ENCODE peak calls at places on chromosomes 6 and 20, in ten cellular contexts. One of them, this sample, is unnamed.

GRCh38 chr20:17844549-17845298 is 123.9 kb downstream of the SNX5 start:
- DNase-seq in adipocyte: no peak
- DNase-seq in nephron progenitor cell: no peak
- DNase-seq in T-helper 17 cell: no peak
- DNase-seq in NCI-H1105: no peak
- DNase-seq in effector memory CD4-positive, alpha-beta T cell: no peak
- DNase-seq in tibial artery: no peak
- DNase-seq in HL-60: no peak
- DNase-seq in GM12865: no peak
- DNase-seq in fibroblast of pulmonary artery: no peak
- DNase-seq in this sample: no peak

GRCh38 chr6:101397199-101397598 is 3.7 kb downstream of the GRIK2 start:
- DNase-seq in adipocyte: peak; percentile 20
- DNase-seq in nephron progenitor cell: no peak
- DNase-seq in T-helper 17 cell: no peak
- DNase-seq in NCI-H1105: no peak
- DNase-seq in effector memory CD4-positive, alpha-beta T cell: no peak
- DNase-seq in tibial artery: no peak
- DNase-seq in HL-60: no peak
- DNase-seq in GM12865: no peak
- DNase-seq in fibroblast of pulmonary artery: peak; percentile 43
- DNase-seq in this sample: no peak

GRCh38 chr6:52233975-52234823 is 10.1 kb downstream of the IL17F start:
- DNase-seq in adipocyte: peak; percentile 51
- DNase-seq in nephron progenitor cell: peak; percentile 51
- DNase-seq in T-helper 17 cell: no peak
- DNase-seq in NCI-H1105: peak; percentile 8
- DNase-seq in effector memory CD4-positive, alpha-beta T cell: no peak
- DNase-seq in tibial artery: no peak
- DNase-seq in HL-60: peak; percentile 15
- DNase-seq in GM12865: peak; percentile 84
- DNase-seq in fibroblast of pulmonary artery: peak; percentile 48
- DNase-seq in this sample: no peak

GRCh38 chr6:134249412-134249758 is 68.5 kb downstream of the SGK1 start:
- DNase-seq in adipocyte: no peak
- DNase-seq in nephron progenitor cell: no peak
- DNase-seq in T-helper 17 cell: no peak
- DNase-seq in NCI-H1105: no peak
- DNase-seq in effector memory CD4-positive, alpha-beta T cell: no peak
- DNase-seq in tibial artery: no peak
- DNase-seq in HL-60: no peak
- DNase-seq in GM12865: no peak
- DNase-seq in fibroblast of pulmonary artery: no peak
- DNase-seq in this sample: no peak

GRCh38 chr6:9252784-9253183 is 817.4 kb upstream of the SLC35B3 start:
- DNase-seq in adipocyte: no peak
- DNase-seq in nephron progenitor cell: peak; percentile 10
- DNase-seq in T-helper 17 cell: no peak
- DNase-seq in NCI-H1105: no peak
- DNase-seq in effector memory CD4-positive, alpha-beta T cell: no peak
- DNase-seq in tibial artery: no peak
- DNase-seq in HL-60: no peak
- DNase-seq in GM12865: no peak
- DNase-seq in fibroblast of pulmonary artery: no peak
- DNase-seq in this sample: no peak

GRCh38 chr6:139164001-139164400 is 29.1 kb downstream of the HECA start:
- DNase-seq in adipocyte: no peak
- DNase-seq in nephron progenitor cell: no peak
- DNase-seq in T-helper 17 cell: no peak
- DNase-seq in NCI-H1105: no peak
- DNase-seq in effector memory CD4-positive, alpha-beta T cell: no peak
- DNase-seq in tibial artery: no peak
- DNase-seq in HL-60: no peak
- DNase-seq in GM12865: no peak
- DNase-seq in fibroblast of pulmonary artery: no peak
- DNase-seq in this sample: no peak

GRCh38 chr6:75101896-75102680 is 103.8 kb downstream of the COL12A1 start:
- DNase-seq in adipocyte: peak; percentile 55
- DNase-seq in nephron progenitor cell: no peak
- DNase-seq in T-helper 17 cell: no peak
- DNase-seq in NCI-H1105: no peak
- DNase-seq in effector memory CD4-positive, alpha-beta T cell: no peak
- DNase-seq in tibial artery: peak; percentile 33
- DNase-seq in HL-60: no peak
- DNase-seq in GM12865: no peak
- DNase-seq in fibroblast of pulmonary artery: peak; percentile 77
- DNase-seq in this sample: no peak

GRCh38 chr6:153210083-153210482 is 79.0 kb upstream of the RGS17 start:
- DNase-seq in adipocyte: peak; percentile 39
- DNase-seq in nephron progenitor cell: no peak
- DNase-seq in T-helper 17 cell: no peak
- DNase-seq in NCI-H1105: no peak
- DNase-seq in effector memory CD4-positive, alpha-beta T cell: no peak
- DNase-seq in tibial artery: no peak
- DNase-seq in HL-60: no peak
- DNase-seq in GM12865: peak; percentile 17
- DNase-seq in fibroblast of pulmonary artery: peak; percentile 63
- DNase-seq in this sample: no peak

GRCh38 chr6:152595507-152595906 is 41.7 kb downstream of the SYNE1 start:
- DNase-seq in adipocyte: peak; percentile 33
- DNase-seq in nephron progenitor cell: no peak
- DNase-seq in T-helper 17 cell: no peak
- DNase-seq in NCI-H1105: no peak
- DNase-seq in effector memory CD4-positive, alpha-beta T cell: no peak
- DNase-seq in tibial artery: no peak
- DNase-seq in HL-60: no peak
- DNase-seq in GM12865: peak; percentile 29
- DNase-seq in fibroblast of pulmonary artery: peak; percentile 36
- DNase-seq in this sample: no peak

GRCh38 chr6:158926429-158926828 is 73.6 kb downstream of the RSPH3 start:
- DNase-seq in adipocyte: peak; percentile 11
- DNase-seq in nephron progenitor cell: no peak
- DNase-seq in T-helper 17 cell: no peak
- DNase-seq in NCI-H1105: no peak
- DNase-seq in effector memory CD4-positive, alpha-beta T cell: no peak
- DNase-seq in tibial artery: no peak
- DNase-seq in HL-60: no peak
- DNase-seq in GM12865: no peak
- DNase-seq in fibroblast of pulmonary artery: peak; percentile 44
- DNase-seq in this sample: no peak

GRCh38 chr20:24632581-24632980 is 163.2 kb downstream of the SYNDIG1 start:
- DNase-seq in adipocyte: no peak
- DNase-seq in nephron progenitor cell: no peak
- DNase-seq in T-helper 17 cell: no peak
- DNase-seq in NCI-H1105: no peak
- DNase-seq in effector memory CD4-positive, alpha-beta T cell: no peak
- DNase-seq in tibial artery: no peak
- DNase-seq in HL-60: no peak
- DNase-seq in GM12865: no peak
- DNase-seq in fibroblast of pulmonary artery: no peak
- DNase-seq in this sample: no peak

GRCh38 chr20:22555791-22556564 is 28.4 kb downstream of the FOXA2 start:
- DNase-seq in adipocyte: no peak
- DNase-seq in nephron progenitor cell: no peak
- DNase-seq in T-helper 17 cell: no peak
- DNase-seq in NCI-H1105: no peak
- DNase-seq in effector memory CD4-positive, alpha-beta T cell: no peak
- DNase-seq in tibial artery: no peak
- DNase-seq in HL-60: no peak
- DNase-seq in GM12865: no peak
- DNase-seq in fibroblast of pulmonary artery: no peak
- DNase-seq in this sample: no peak

GRCh38 chr6:167764713-167765479 is 61.8 kb upstream of the AFDN start:
- DNase-seq in adipocyte: no peak
- DNase-seq in nephron progenitor cell: no peak
- DNase-seq in T-helper 17 cell: no peak
- DNase-seq in NCI-H1105: no peak
- DNase-seq in effector memory CD4-positive, alpha-beta T cell: no peak
- DNase-seq in tibial artery: no peak
- DNase-seq in HL-60: no peak
- DNase-seq in GM12865: no peak
- DNase-seq in fibroblast of pulmonary artery: no peak
- DNase-seq in this sample: no peak

GRCh38 chr6:34425132-34425497 is 754 bp downstream of the RPS10 start:
- DNase-seq in adipocyte: no peak
- DNase-seq in nephron progenitor cell: peak; percentile 7
- DNase-seq in T-helper 17 cell: no peak
- DNase-seq in NCI-H1105: no peak
- DNase-seq in effector memory CD4-positive, alpha-beta T cell: no peak
- DNase-seq in tibial artery: no peak
- DNase-seq in HL-60: no peak
- DNase-seq in GM12865: peak; percentile 23
- DNase-seq in fibroblast of pulmonary artery: no peak
- DNase-seq in this sample: no peak

GRCh38 chr6:128500017-128500416 is 20.4 kb downstream of the PTPRK start:
- DNase-seq in adipocyte: peak; percentile 47
- DNase-seq in nephron progenitor cell: no peak
- DNase-seq in T-helper 17 cell: no peak
- DNase-seq in NCI-H1105: no peak
- DNase-seq in effector memory CD4-positive, alpha-beta T cell: no peak
- DNase-seq in tibial artery: no peak
- DNase-seq in HL-60: no peak
- DNase-seq in GM12865: no peak
- DNase-seq in fibroblast of pulmonary artery: no peak
- DNase-seq in this sample: no peak

GRCh38 chr20:38113401-38114325 is 51.4 kb downstream of the TGM2 start:
- DNase-seq in adipocyte: no peak
- DNase-seq in nephron progenitor cell: peak; percentile 40
- DNase-seq in T-helper 17 cell: no peak
- DNase-seq in NCI-H1105: peak; percentile 10
- DNase-seq in effector memory CD4-positive, alpha-beta T cell: no peak
- DNase-seq in tibial artery: no peak
- DNase-seq in HL-60: peak; percentile 78
- DNase-seq in GM12865: peak; percentile 30
- DNase-seq in fibroblast of pulmonary artery: no peak
- DNase-seq in this sample: no peak

GRCh38 chr20:53291548-53291947 is 302.1 kb downstream of the ZNF217 start:
- DNase-seq in adipocyte: no peak
- DNase-seq in nephron progenitor cell: peak; percentile 10
- DNase-seq in T-helper 17 cell: no peak
- DNase-seq in NCI-H1105: no peak
- DNase-seq in effector memory CD4-positive, alpha-beta T cell: no peak
- DNase-seq in tibial artery: no peak
- DNase-seq in HL-60: no peak
- DNase-seq in GM12865: peak; percentile 16
- DNase-seq in fibroblast of pulmonary artery: no peak
- DNase-seq in this sample: no peak

GRCh38 chr20:9166153-9166780 is 97.4 kb downstream of the PLCB4 start:
- DNase-seq in adipocyte: no peak
- DNase-seq in nephron progenitor cell: no peak
- DNase-seq in T-helper 17 cell: no peak
- DNase-seq in NCI-H1105: no peak
- DNase-seq in effector memory CD4-positive, alpha-beta T cell: no peak
- DNase-seq in tibial artery: no peak
- DNase-seq in HL-60: no peak
- DNase-seq in GM12865: no peak
- DNase-seq in fibroblast of pulmonary artery: no peak
- DNase-seq in this sample: no peak

GRCh38 chr6:126716826-126717514 is 377.1 kb downstream of the CENPW start:
- DNase-seq in adipocyte: no peak
- DNase-seq in nephron progenitor cell: peak; percentile 6
- DNase-seq in T-helper 17 cell: no peak
- DNase-seq in NCI-H1105: no peak
- DNase-seq in effector memory CD4-positive, alpha-beta T cell: no peak
- DNase-seq in tibial artery: no peak
- DNase-seq in HL-60: no peak
- DNase-seq in GM12865: no peak
- DNase-seq in fibroblast of pulmonary artery: no peak
- DNase-seq in this sample: no peak

GRCh38 chr6:46626228-46626909 is 26.2 kb downstream of the CYP39A1 start:
- DNase-seq in adipocyte: peak; percentile 87
- DNase-seq in nephron progenitor cell: no peak
- DNase-seq in T-helper 17 cell: no peak
- DNase-seq in NCI-H1105: peak; percentile 20
- DNase-seq in effector memory CD4-positive, alpha-beta T cell: no peak
- DNase-seq in tibial artery: no peak
- DNase-seq in HL-60: no peak
- DNase-seq in GM12865: peak; percentile 41
- DNase-seq in fibroblast of pulmonary artery: peak; percentile 47
- DNase-seq in this sample: no peak

GRCh38 chr6:41824571-41825569 is 37.4 kb downstream of the TOMM6 start:
- DNase-seq in adipocyte: no peak
- DNase-seq in nephron progenitor cell: no peak
- DNase-seq in T-helper 17 cell: no peak
- DNase-seq in NCI-H1105: no peak
- DNase-seq in effector memory CD4-positive, alpha-beta T cell: no peak
- DNase-seq in tibial artery: no peak
- DNase-seq in HL-60: no peak
- DNase-seq in GM12865: no peak
- DNase-seq in fibroblast of pulmonary artery: peak; percentile 54
- DNase-seq in this sample: no peak

GRCh38 chr20:48616481-48616880 is 211.3 kb downstream of the PREX1 start:
- DNase-seq in adipocyte: no peak
- DNase-seq in nephron progenitor cell: no peak
- DNase-seq in T-helper 17 cell: no peak
- DNase-seq in NCI-H1105: no peak
- DNase-seq in effector memory CD4-positive, alpha-beta T cell: no peak
- DNase-seq in tibial artery: no peak
- DNase-seq in HL-60: no peak
- DNase-seq in GM12865: no peak
- DNase-seq in fibroblast of pulmonary artery: no peak
- DNase-seq in this sample: no peak

GRCh38 chr6:44733868-44734267 is 346.4 kb downstream of the CDC5L start:
- DNase-seq in adipocyte: no peak
- DNase-seq in nephron progenitor cell: no peak
- DNase-seq in T-helper 17 cell: no peak
- DNase-seq in NCI-H1105: no peak
- DNase-seq in effector memory CD4-positive, alpha-beta T cell: no peak
- DNase-seq in tibial artery: peak; percentile 46
- DNase-seq in HL-60: no peak
- DNase-seq in GM12865: no peak
- DNase-seq in fibroblast of pulmonary artery: peak; percentile 36
- DNase-seq in this sample: no peak

This sample was measured in effector CD8-positive, alpha-beta T cell.